ENCODE peak calls at places on chromosome X, in nine cellular contexts. One of them, this sample, is unnamed.

GRCh38 chrX:100615015-100615414 is 21.6 kb downstream of the TSPAN6 start:
- DNase-seq in OCI-LY7: no peak
- DNase-seq in Calu3: peak; percentile 46
- DNase-seq in effector CD4-positive, alpha-beta T cell: no peak
- DNase-seq in NCI-H524: no peak
- DNase-seq in NCI-H345: no peak
- DNase-seq in CD4-positive, alpha-beta T cell: no peak
- DNase-seq in HEK293T: peak; percentile 60
- DNase-seq in fibroblast of the conjunctiva: peak; percentile 50
- DNase-seq in this sample: peak; percentile 59

GRCh38 chrX:107978707-107979307 is 3.4 kb downstream of the TEX13B start:
- DNase-seq in OCI-LY7: peak; percentile 5
- DNase-seq in Calu3: peak; percentile 15
- DNase-seq in effector CD4-positive, alpha-beta T cell: no peak
- DNase-seq in NCI-H524: peak; percentile 5
- DNase-seq in NCI-H345: peak; percentile 10
- DNase-seq in CD4-positive, alpha-beta T cell: no peak
- DNase-seq in HEK293T: peak; percentile 55
- DNase-seq in fibroblast of the conjunctiva: peak; percentile 8
- DNase-seq in this sample: peak; percentile 13

GRCh38 chrX:17412692-17413091 is 37.7 kb downstream of the NHS start:
- DNase-seq in OCI-LY7: no peak
- DNase-seq in Calu3: no peak
- DNase-seq in effector CD4-positive, alpha-beta T cell: no peak
- DNase-seq in NCI-H524: no peak
- DNase-seq in NCI-H345: no peak
- DNase-seq in CD4-positive, alpha-beta T cell: no peak
- DNase-seq in HEK293T: no peak
- DNase-seq in fibroblast of the conjunctiva: peak; percentile 4
- DNase-seq in this sample: no peak

GRCh38 chrX:136353519-136354095 is 52.8 kb downstream of the ADGRG4 start:
- DNase-seq in OCI-LY7: no peak
- DNase-seq in Calu3: peak; percentile 28
- DNase-seq in effector CD4-positive, alpha-beta T cell: no peak
- DNase-seq in NCI-H524: no peak
- DNase-seq in NCI-H345: no peak
- DNase-seq in CD4-positive, alpha-beta T cell: no peak
- DNase-seq in HEK293T: no peak
- DNase-seq in fibroblast of the conjunctiva: no peak
- DNase-seq in this sample: no peak

GRCh38 chrX:15738686-15739016 is 581 bp downstream of the CA5B start:
- DNase-seq in OCI-LY7: peak; percentile 10
- DNase-seq in Calu3: no peak
- DNase-seq in effector CD4-positive, alpha-beta T cell: peak; percentile 13
- DNase-seq in NCI-H524: no peak
- DNase-seq in NCI-H345: no peak
- DNase-seq in CD4-positive, alpha-beta T cell: no peak
- DNase-seq in HEK293T: no peak
- DNase-seq in fibroblast of the conjunctiva: no peak
- DNase-seq in this sample: no peak

GRCh38 chrX:38375888-38376287 is 23.5 kb downstream of the OTC start:
- DNase-seq in OCI-LY7: peak; percentile 14
- DNase-seq in Calu3: peak; percentile 4
- DNase-seq in effector CD4-positive, alpha-beta T cell: no peak
- DNase-seq in NCI-H524: peak; percentile 8
- DNase-seq in NCI-H345: no peak
- DNase-seq in CD4-positive, alpha-beta T cell: no peak
- DNase-seq in HEK293T: peak; percentile 25
- DNase-seq in fibroblast of the conjunctiva: no peak
- DNase-seq in this sample: peak; percentile 12

GRCh38 chrX:53223955-53224859 is 800 bp downstream of the KDM5C start:
- DNase-seq in OCI-LY7: peak; percentile 11
- DNase-seq in Calu3: peak; percentile 6
- DNase-seq in effector CD4-positive, alpha-beta T cell: peak; percentile 9
- DNase-seq in NCI-H524: no peak
- DNase-seq in NCI-H345: no peak
- DNase-seq in CD4-positive, alpha-beta T cell: no peak
- DNase-seq in HEK293T: peak; percentile 28
- DNase-seq in fibroblast of the conjunctiva: no peak
- DNase-seq in this sample: peak; percentile 4

GRCh38 chrX:150610446-150610845 is 42.0 kb downstream of the MTM1 start:
- DNase-seq in OCI-LY7: no peak
- DNase-seq in Calu3: no peak
- DNase-seq in effector CD4-positive, alpha-beta T cell: no peak
- DNase-seq in NCI-H524: no peak
- DNase-seq in NCI-H345: no peak
- DNase-seq in CD4-positive, alpha-beta T cell: no peak
- DNase-seq in HEK293T: no peak
- DNase-seq in fibroblast of the conjunctiva: no peak
- DNase-seq in this sample: no peak

GRCh38 chrX:16610121-16610565 is 39.8 kb upstream of the S100G start:
- DNase-seq in OCI-LY7: no peak
- DNase-seq in Calu3: no peak
- DNase-seq in effector CD4-positive, alpha-beta T cell: no peak
- DNase-seq in NCI-H524: no peak
- DNase-seq in NCI-H345: no peak
- DNase-seq in CD4-positive, alpha-beta T cell: no peak
- DNase-seq in HEK293T: no peak
- DNase-seq in fibroblast of the conjunctiva: no peak
- DNase-seq in this sample: no peak

GRCh38 chrX:140572724-140573123 is 67.9 kb upstream of the SOX3 start:
- DNase-seq in OCI-LY7: peak; percentile 31
- DNase-seq in Calu3: peak; percentile 16
- DNase-seq in effector CD4-positive, alpha-beta T cell: no peak
- DNase-seq in NCI-H524: no peak
- DNase-seq in NCI-H345: no peak
- DNase-seq in CD4-positive, alpha-beta T cell: no peak
- DNase-seq in HEK293T: peak; percentile 59
- DNase-seq in fibroblast of the conjunctiva: peak; percentile 2
- DNase-seq in this sample: peak; percentile 49

GRCh38 chrX:11100281-11101035 is 10.7 kb upstream of the HCCS start:
- DNase-seq in OCI-LY7: no peak
- DNase-seq in Calu3: peak; percentile 34
- DNase-seq in effector CD4-positive, alpha-beta T cell: no peak
- DNase-seq in NCI-H524: peak; percentile 20
- DNase-seq in NCI-H345: peak; percentile 40
- DNase-seq in CD4-positive, alpha-beta T cell: no peak
- DNase-seq in HEK293T: peak; percentile 56
- DNase-seq in fibroblast of the conjunctiva: peak; percentile 55
- DNase-seq in this sample: no peak

GRCh38 chrX:10447577-10448214 is 172.7 kb downstream of the MID1 start:
- DNase-seq in OCI-LY7: no peak
- DNase-seq in Calu3: peak; percentile 49
- DNase-seq in effector CD4-positive, alpha-beta T cell: no peak
- DNase-seq in NCI-H524: no peak
- DNase-seq in NCI-H345: no peak
- DNase-seq in CD4-positive, alpha-beta T cell: no peak
- DNase-seq in HEK293T: no peak
- DNase-seq in fibroblast of the conjunctiva: peak; percentile 5
- DNase-seq in this sample: no peak

GRCh38 chrX:68692651-68693050 is 45.2 kb downstream of the STARD8 start:
- DNase-seq in OCI-LY7: no peak
- DNase-seq in Calu3: no peak
- DNase-seq in effector CD4-positive, alpha-beta T cell: no peak
- DNase-seq in NCI-H524: no peak
- DNase-seq in NCI-H345: no peak
- DNase-seq in CD4-positive, alpha-beta T cell: no peak
- DNase-seq in HEK293T: no peak
- DNase-seq in fibroblast of the conjunctiva: no peak
- DNase-seq in this sample: no peak

GRCh38 chrX:68708503-68709290 is 61.2 kb downstream of the STARD8 start:
- DNase-seq in OCI-LY7: no peak
- DNase-seq in Calu3: no peak
- DNase-seq in effector CD4-positive, alpha-beta T cell: no peak
- DNase-seq in NCI-H524: no peak
- DNase-seq in NCI-H345: no peak
- DNase-seq in CD4-positive, alpha-beta T cell: no peak
- DNase-seq in HEK293T: no peak
- DNase-seq in fibroblast of the conjunctiva: no peak
- DNase-seq in this sample: no peak

GRCh38 chrX:17160971-17161370 is 214.0 kb upstream of the NHS start:
- DNase-seq in OCI-LY7: no peak
- DNase-seq in Calu3: no peak
- DNase-seq in effector CD4-positive, alpha-beta T cell: no peak
- DNase-seq in NCI-H524: no peak
- DNase-seq in NCI-H345: peak; percentile 12
- DNase-seq in CD4-positive, alpha-beta T cell: no peak
- DNase-seq in HEK293T: no peak
- DNase-seq in fibroblast of the conjunctiva: no peak
- DNase-seq in this sample: no peak

GRCh38 chrX:39336709-39337294 is 535.5 kb downstream of the MID1IP1 start:
- DNase-seq in OCI-LY7: no peak
- DNase-seq in Calu3: no peak
- DNase-seq in effector CD4-positive, alpha-beta T cell: no peak
- DNase-seq in NCI-H524: no peak
- DNase-seq in NCI-H345: peak; percentile 85
- DNase-seq in CD4-positive, alpha-beta T cell: peak; percentile 5
- DNase-seq in HEK293T: no peak
- DNase-seq in fibroblast of the conjunctiva: no peak
- DNase-seq in this sample: peak; percentile 71

GRCh38 chrX:97027384-97027922 is 143.7 kb downstream of the RPA4 start:
- DNase-seq in OCI-LY7: no peak
- DNase-seq in Calu3: no peak
- DNase-seq in effector CD4-positive, alpha-beta T cell: no peak
- DNase-seq in NCI-H524: no peak
- DNase-seq in NCI-H345: peak; percentile 89
- DNase-seq in CD4-positive, alpha-beta T cell: no peak
- DNase-seq in HEK293T: no peak
- DNase-seq in fibroblast of the conjunctiva: no peak
- DNase-seq in this sample: no peak

GRCh38 chrX:6386837-6387236 is 148.1 kb downstream of the VCX3A start:
- DNase-seq in OCI-LY7: no peak
- DNase-seq in Calu3: no peak
- DNase-seq in effector CD4-positive, alpha-beta T cell: no peak
- DNase-seq in NCI-H524: no peak
- DNase-seq in NCI-H345: no peak
- DNase-seq in CD4-positive, alpha-beta T cell: no peak
- DNase-seq in HEK293T: no peak
- DNase-seq in fibroblast of the conjunctiva: no peak
- DNase-seq in this sample: no peak

GRCh38 chrX:103378990-103379389 is 2.7 kb downstream of the BEX3 start:
- DNase-seq in OCI-LY7: no peak
- DNase-seq in Calu3: no peak
- DNase-seq in effector CD4-positive, alpha-beta T cell: no peak
- DNase-seq in NCI-H524: no peak
- DNase-seq in NCI-H345: no peak
- DNase-seq in CD4-positive, alpha-beta T cell: no peak
- DNase-seq in HEK293T: no peak
- DNase-seq in fibroblast of the conjunctiva: no peak
- DNase-seq in this sample: no peak

GRCh38 chrX:153779891-153780677 is 757 bp upstream of the SRPK3 start:
- DNase-seq in OCI-LY7: no peak
- DNase-seq in Calu3: no peak
- DNase-seq in effector CD4-positive, alpha-beta T cell: no peak
- DNase-seq in NCI-H524: no peak
- DNase-seq in NCI-H345: no peak
- DNase-seq in CD4-positive, alpha-beta T cell: no peak
- DNase-seq in HEK293T: no peak
- DNase-seq in fibroblast of the conjunctiva: no peak
- DNase-seq in this sample: no peak

GRCh38 chrX:123803331-123803983 is 56.4 kb upstream of the XIAP start:
- DNase-seq in OCI-LY7: peak; percentile 39
- DNase-seq in Calu3: peak; percentile 49
- DNase-seq in effector CD4-positive, alpha-beta T cell: peak; percentile 9
- DNase-seq in NCI-H524: peak; percentile 35
- DNase-seq in NCI-H345: peak; percentile 63
- DNase-seq in CD4-positive, alpha-beta T cell: peak; percentile 6
- DNase-seq in HEK293T: peak; percentile 32
- DNase-seq in fibroblast of the conjunctiva: no peak
- DNase-seq in this sample: peak; percentile 68

GRCh38 chrX:48896611-48897011 is 957 bp downstream of the TIMM17B start:
- DNase-seq in OCI-LY7: peak; percentile 46
- DNase-seq in Calu3: no peak
- DNase-seq in effector CD4-positive, alpha-beta T cell: no peak
- DNase-seq in NCI-H524: no peak
- DNase-seq in NCI-H345: no peak
- DNase-seq in CD4-positive, alpha-beta T cell: no peak
- DNase-seq in HEK293T: no peak
- DNase-seq in fibroblast of the conjunctiva: no peak
- DNase-seq in this sample: no peak

GRCh38 chrX:124421898-124422622 is 75.7 kb downstream of the SH2D1A start:
- DNase-seq in OCI-LY7: no peak
- DNase-seq in Calu3: peak; percentile 24
- DNase-seq in effector CD4-positive, alpha-beta T cell: no peak
- DNase-seq in NCI-H524: no peak
- DNase-seq in NCI-H345: no peak
- DNase-seq in CD4-positive, alpha-beta T cell: no peak
- DNase-seq in HEK293T: no peak
- DNase-seq in fibroblast of the conjunctiva: no peak
- DNase-seq in this sample: no peak

This sample was measured in GM12865.